ENCODE peak calls at places on chromosomes 7 and 10, in six cellular contexts. One of them, this sample, is unnamed.

GRCh38 chr7:14054125-14054524 is 64.7 kb upstream of the ETV1 start:
- DNase-seq in HepG2: no peak
- DNase-seq in K562: no peak
- DNase-seq in GM12892: no peak
- DNase-seq in H1: no peak
- DNase-seq in GM12878: no peak
- DNase-seq in this sample: no peak

GRCh38 chr7:105444342-105444938 is 55.7 kb upstream of the SRPK2 start:
- DNase-seq in HepG2: no peak
- DNase-seq in GM12892: no peak
- DNase-seq in K562: no peak
- DNase-seq in H1: no peak
- DNase-seq in GM12878: no peak
- DNase-seq in this sample: no peak

GRCh38 chr7:43479042-43479441 is 103.9 kb upstream of the STK17A start:
- DNase-seq in GM12892: no peak
- DNase-seq in H1: peak; percentile 33
- DNase-seq in GM12878: no peak
- DNase-seq in K562: peak; percentile 11
- DNase-seq in HepG2: peak; percentile 33
- DNase-seq in this sample: no peak

GRCh38 chr10:121375201-121375600 is 223.0 kb downstream of the FGFR2 start:
- DNase-seq in HepG2: no peak
- DNase-seq in H1: no peak
- DNase-seq in GM12878: no peak
- DNase-seq in K562: no peak
- DNase-seq in GM12892: no peak
- DNase-seq in this sample: no peak

GRCh38 chr10:101217450-101218281 is 11.6 kb downstream of the LBX1 start:
- DNase-seq in GM12892: no peak
- DNase-seq in HepG2: peak; percentile 35
- DNase-seq in H1: peak; percentile 88
- DNase-seq in K562: peak; percentile 60
- DNase-seq in GM12878: no peak
- DNase-seq in this sample: no peak

GRCh38 chr10:127922206-127922605 is 15.3 kb downstream of the PTPRE start:
- DNase-seq in K562: no peak
- DNase-seq in HepG2: no peak
- DNase-seq in H1: no peak
- DNase-seq in GM12878: no peak
- DNase-seq in GM12892: no peak
- DNase-seq in this sample: no peak

GRCh38 chr10:21195149-21195731 is 298.1 kb upstream of the NEBL start:
- DNase-seq in K562: no peak
- DNase-seq in H1: no peak
- DNase-seq in HepG2: no peak
- DNase-seq in GM12892: no peak
- DNase-seq in GM12878: no peak
- DNase-seq in this sample: no peak

GRCh38 chr7:50141131-50141530 is 48.1 kb upstream of the ZPBP start:
- DNase-seq in K562: no peak
- DNase-seq in H1: no peak
- DNase-seq in GM12892: no peak
- DNase-seq in GM12878: no peak
- DNase-seq in HepG2: no peak
- DNase-seq in this sample: no peak

GRCh38 chr10:84149854-84150253 is 10.5 kb downstream of the GHITM start:
- DNase-seq in HepG2: no peak
- DNase-seq in GM12892: no peak
- DNase-seq in H1: no peak
- DNase-seq in GM12878: no peak
- DNase-seq in K562: no peak
- DNase-seq in this sample: no peak

GRCh38 chr10:118758449-118758848 is 3.7 kb upstream of the CACUL1 start:
- DNase-seq in GM12878: no peak
- DNase-seq in H1: no peak
- DNase-seq in K562: no peak
- DNase-seq in GM12892: no peak
- DNase-seq in HepG2: no peak
- DNase-seq in this sample: no peak

GRCh38 chr7:35015346-35015859 is 21.9 kb downstream of the DPY19L1 start:
- DNase-seq in HepG2: no peak
- DNase-seq in GM12878: no peak
- DNase-seq in GM12892: no peak
- DNase-seq in H1: no peak
- DNase-seq in K562: peak; percentile 43
- DNase-seq in this sample: no peak
- TF ChIP-seq TAF1 in HepG2: no peak
- TF ChIP-seq TAF1 in GM12878: no peak
- TF ChIP-seq TAF1 in GM12892: no peak
- TF ChIP-seq TAF1 in H1: no peak
- TF ChIP-seq TAF1 in K562: no peak
- TF ChIP-seq TAF1 in this sample: no peak

DNA sequence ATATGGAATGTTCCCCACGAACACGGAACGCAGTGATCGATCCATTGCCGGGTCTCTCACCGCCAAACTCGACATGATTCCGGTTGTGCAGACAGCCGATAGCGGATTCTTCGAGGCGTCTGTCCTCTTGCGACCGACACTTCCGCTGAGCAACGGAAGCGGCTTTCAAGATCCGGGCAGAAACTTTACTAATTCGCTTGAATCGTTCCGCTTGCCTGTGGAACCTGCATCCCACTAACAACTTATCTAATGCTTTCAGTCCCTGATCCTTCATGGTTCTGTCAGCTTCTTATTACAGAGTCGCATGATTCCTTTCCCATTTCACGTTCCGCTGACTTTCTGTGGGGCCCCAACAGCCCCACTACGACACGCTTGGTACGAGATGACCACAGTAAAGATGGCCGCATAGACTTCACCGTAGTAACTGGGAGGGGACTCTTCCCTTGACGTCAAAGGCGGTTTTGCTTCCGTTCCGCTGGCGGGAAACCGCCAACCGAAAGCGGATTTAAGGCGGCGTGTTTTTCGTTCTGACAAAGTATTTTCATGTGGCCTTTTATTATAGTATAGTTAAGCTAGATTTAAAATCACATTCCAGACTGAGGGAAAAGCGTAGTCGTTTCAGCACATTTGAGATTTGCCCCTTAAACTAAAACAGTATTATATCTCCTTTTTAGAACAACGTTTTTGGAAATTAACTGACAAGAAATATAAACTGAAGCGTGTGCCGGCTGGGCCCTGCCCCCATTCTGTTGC is at the start of gene CSTF2T:
- DNase-seq in H1: peak; percentile 87
- DNase-seq in GM12892: peak; percentile 13
- DNase-seq in HepG2: peak; percentile 62
- DNase-seq in K562: peak; percentile 96
- DNase-seq in GM12878: peak; percentile 78
- DNase-seq in this sample: no peak
- TF ChIP-seq POLR2A in H1: peak; percentile 82
- TF ChIP-seq POLR2A in GM12892: peak; percentile 84
- TF ChIP-seq POLR2A in HepG2: peak; percentile 49
- TF ChIP-seq POLR2A in K562: peak; percentile 88
- TF ChIP-seq POLR2A in GM12878: peak; percentile 84
- TF ChIP-seq POLR2A in this sample: peak; percentile 87

GRCh38 chr10:14403846-14404623 is 73.3 kb upstream of the FRMD4A start:
- DNase-seq in K562: no peak
- DNase-seq in GM12892: no peak
- DNase-seq in GM12878: no peak
- DNase-seq in HepG2: no peak
- DNase-seq in H1: no peak
- DNase-seq in this sample: no peak
- TF ChIP-seq TAF1 in K562: no peak
- TF ChIP-seq TAF1 in GM12892: no peak
- TF ChIP-seq TAF1 in GM12878: no peak
- TF ChIP-seq TAF1 in HepG2: no peak
- TF ChIP-seq TAF1 in H1: no peak
- TF ChIP-seq TAF1 in this sample: no peak

GRCh38 chr7:101216860-101217387 is 457 bp downstream of the PLOD3 start:
- DNase-seq in H1: no peak
- DNase-seq in GM12892: no peak
- DNase-seq in HepG2: no peak
- DNase-seq in K562: no peak
- DNase-seq in GM12878: no peak
- DNase-seq in this sample: no peak

GRCh38 chr7:101218236-101219130 is 518 bp downstream of the ZNHIT1 start:
- DNase-seq in K562: no peak
- DNase-seq in GM12892: no peak
- DNase-seq in H1: no peak
- DNase-seq in HepG2: no peak
- DNase-seq in GM12878: no peak
- DNase-seq in this sample: no peak

GRCh38 chr7:101216001-101216859 is 1.2 kb downstream of the PLOD3 start:
- DNase-seq in H1: no peak
- DNase-seq in K562: peak; percentile 45
- DNase-seq in GM12878: no peak
- DNase-seq in HepG2: no peak
- DNase-seq in GM12892: no peak
- DNase-seq in this sample: no peak

GRCh38 chr7:101220295-101220694 is 2.3 kb downstream of the ZNHIT1 start:
- DNase-seq in K562: no peak
- DNase-seq in H1: no peak
- DNase-seq in GM12892: no peak
- DNase-seq in GM12878: no peak
- DNase-seq in HepG2: peak; percentile 82
- DNase-seq in this sample: no peak

GRCh38 chr7:101217388-101218235 is at the start of the genes PLOD3 and ZNHIT1:
- DNase-seq in H1: peak; percentile 95
- DNase-seq in GM12892: peak; percentile 94
- DNase-seq in GM12878: peak; percentile 96
- DNase-seq in K562: peak; percentile 100
- DNase-seq in HepG2: peak; percentile 98
- DNase-seq in this sample: peak; percentile 97
- TF ChIP-seq POLR2A in H1: peak; percentile 57
- TF ChIP-seq POLR2A in GM12892: no peak
- TF ChIP-seq POLR2A in GM12878: peak; percentile 59
- TF ChIP-seq POLR2A in K562: peak; percentile 77
- TF ChIP-seq POLR2A in HepG2: peak; percentile 73
- TF ChIP-seq POLR2A in this sample: peak; percentile 39

GRCh38 chr10:94344522-94345122 is 18.1 kb downstream of the NOC3L start:
- DNase-seq in HepG2: no peak
- DNase-seq in GM12892: peak; percentile 23
- DNase-seq in GM12878: peak; percentile 58
- DNase-seq in K562: no peak
- DNase-seq in H1: no peak
- DNase-seq in this sample: no peak

GRCh38 chr10:94351089-94351488 is 11.7 kb downstream of the NOC3L start:
- DNase-seq in GM12878: no peak
- DNase-seq in K562: no peak
- DNase-seq in H1: no peak
- DNase-seq in GM12892: no peak
- DNase-seq in HepG2: no peak
- DNase-seq in this sample: no peak

DNA sequence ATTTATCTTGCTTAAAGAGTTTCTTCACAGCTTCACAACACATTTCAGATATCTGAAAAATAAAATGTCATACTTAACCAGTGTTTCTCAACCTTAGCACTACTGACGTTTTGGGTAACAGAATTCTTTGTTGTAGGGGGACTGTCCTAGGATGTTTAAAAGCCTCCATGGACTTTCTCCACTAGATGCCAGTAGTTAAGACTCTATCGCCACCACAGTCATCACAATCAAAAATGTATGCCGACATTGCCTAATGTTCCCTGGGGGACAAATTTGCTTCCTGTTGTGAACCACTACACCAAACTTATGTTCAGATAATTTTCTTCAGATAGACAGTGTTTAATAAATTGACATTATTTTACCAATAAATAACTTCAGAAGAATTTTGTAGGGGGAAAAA is 13.4 kb downstream of the NOC3L start:
- DNase-seq in H1: no peak
- DNase-seq in K562: no peak
- DNase-seq in GM12892: no peak
- DNase-seq in HepG2: no peak
- DNase-seq in GM12878: no peak
- DNase-seq in this sample: no peak
- TF ChIP-seq TAF1 in H1: no peak
- TF ChIP-seq TAF1 in K562: no peak
- TF ChIP-seq TAF1 in GM12892: no peak
- TF ChIP-seq TAF1 in HepG2: no peak
- TF ChIP-seq TAF1 in GM12878: no peak
- TF ChIP-seq TAF1 in this sample: no peak

GRCh38 chr7:79227035-79227434 is 226.4 kb downstream of the MAGI2 start:
- DNase-seq in H1: no peak
- DNase-seq in K562: no peak
- DNase-seq in GM12892: no peak
- DNase-seq in GM12878: no peak
- DNase-seq in HepG2: no peak
- DNase-seq in this sample: no peak
- TF ChIP-seq POLR2A in H1: no peak
- TF ChIP-seq POLR2A in K562: no peak
- TF ChIP-seq POLR2A in GM12892: no peak
- TF ChIP-seq POLR2A in GM12878: no peak
- TF ChIP-seq POLR2A in HepG2: no peak
- TF ChIP-seq POLR2A in this sample: no peak

GRCh38 chr7:36217211-36217960 is 64.3 kb downstream of the EEPD1 start:
- DNase-seq in GM12878: no peak
- DNase-seq in HepG2: no peak
- DNase-seq in H1: no peak
- DNase-seq in GM12892: no peak
- DNase-seq in K562: peak; percentile 57
- DNase-seq in this sample: no peak

GRCh38 chr7:36217961-36218284 is 64.9 kb downstream of the EEPD1 start:
- DNase-seq in HepG2: no peak
- DNase-seq in K562: no peak
- DNase-seq in GM12878: no peak
- DNase-seq in GM12892: no peak
- DNase-seq in H1: no peak
- DNase-seq in this sample: no peak

GRCh38 chr7:36215017-36215621 is 62.1 kb downstream of the EEPD1 start:
- DNase-seq in H1: no peak
- DNase-seq in HepG2: no peak
- DNase-seq in K562: no peak
- DNase-seq in GM12878: no peak
- DNase-seq in GM12892: no peak
- DNase-seq in this sample: no peak

GRCh38 chr7:36214608-36215016 is 61.6 kb downstream of the EEPD1 start:
- DNase-seq in H1: no peak
- DNase-seq in GM12892: no peak
- DNase-seq in GM12878: no peak
- DNase-seq in HepG2: no peak
- DNase-seq in K562: no peak
- DNase-seq in this sample: no peak

DNA sequence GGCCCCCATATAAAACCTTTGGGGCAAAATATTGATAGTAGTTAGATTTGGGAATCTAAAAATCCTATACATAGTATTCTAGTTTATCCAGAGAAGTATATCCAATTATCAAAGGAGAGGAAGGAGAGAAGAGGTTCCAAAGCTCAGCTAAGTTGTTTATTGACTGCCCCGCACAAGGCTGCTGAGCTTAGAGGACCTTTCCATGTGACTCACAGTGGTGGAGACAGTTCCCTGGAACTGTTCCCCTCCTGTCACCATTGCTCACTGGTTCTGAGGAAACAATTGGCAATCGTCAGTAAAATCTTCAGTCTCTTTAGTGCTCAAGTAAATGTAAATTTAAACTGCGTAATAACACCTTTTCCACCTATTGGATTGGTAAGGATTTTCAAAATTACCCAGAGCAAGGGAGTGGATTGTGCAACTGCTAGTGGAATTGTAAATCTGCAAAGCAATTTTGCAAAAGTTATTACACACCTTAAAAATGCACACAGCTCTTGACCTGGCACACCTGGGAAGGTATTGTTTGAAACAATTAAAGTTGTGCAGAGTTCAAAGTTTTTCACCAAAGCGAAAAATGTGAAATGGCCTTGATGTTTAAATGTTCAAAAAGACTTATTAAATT is 63.1 kb downstream of the EEPD1 start:
- DNase-seq in GM12878: no peak
- DNase-seq in GM12892: no peak
- DNase-seq in HepG2: peak; percentile 75
- DNase-seq in H1: no peak
- DNase-seq in K562: no peak
- DNase-seq in this sample: no peak
- TF ChIP-seq TAF1 in GM12878: no peak
- TF ChIP-seq TAF1 in GM12892: no peak
- TF ChIP-seq TAF1 in HepG2: no peak
- TF ChIP-seq TAF1 in H1: no peak
- TF ChIP-seq TAF1 in K562: no peak
- TF ChIP-seq TAF1 in this sample: no peak